ENCODE peak calls at places on chromosome 5, in six cellular contexts. One of them, this sample, is unnamed.

GRCh38 chr5:75894482-75894881 is 177.2 kb upstream of the POC5 start:
- ATAC-seq in HCT116: no peak
- ATAC-seq in left cardiac atrium: no peak
- ATAC-seq in left ventricle myocardium superior: no peak
- ATAC-seq in psoas muscle: no peak
- ATAC-seq in Right ventricle myocardium inferior: no peak
- ATAC-seq in this sample: no peak

GRCh38 chr5:173547579-173547978 is 68.9 kb downstream of the BOD1 start:
- ATAC-seq in left cardiac atrium: no peak
- ATAC-seq in HCT116: no peak
- ATAC-seq in psoas muscle: no peak
- ATAC-seq in Right ventricle myocardium inferior: no peak
- ATAC-seq in left ventricle myocardium superior: no peak
- ATAC-seq in this sample: peak

GRCh38 chr5:52952483-52952882 is 36.7 kb upstream of the ITGA2 start:
- ATAC-seq in left ventricle myocardium superior: no peak
- ATAC-seq in Right ventricle myocardium inferior: no peak
- ATAC-seq in psoas muscle: no peak
- ATAC-seq in HCT116: no peak
- ATAC-seq in left cardiac atrium: no peak
- ATAC-seq in this sample: no peak

GRCh38 chr5:146313027-146313426 is 25.6 kb upstream of the POU4F3 start:
- ATAC-seq in left cardiac atrium: no peak
- ATAC-seq in Right ventricle myocardium inferior: no peak
- ATAC-seq in left ventricle myocardium superior: no peak
- ATAC-seq in HCT116: no peak
- ATAC-seq in psoas muscle: no peak
- ATAC-seq in this sample: peak

GRCh38 chr5:151075698-151076331 is 5.0 kb downstream of the TNIP1 start:
- ATAC-seq in left cardiac atrium: peak
- ATAC-seq in psoas muscle: peak
- ATAC-seq in left ventricle myocardium superior: peak
- ATAC-seq in Right ventricle myocardium inferior: no peak
- ATAC-seq in HCT116: peak
- ATAC-seq in this sample: no peak

GRCh38 chr5:168679515-168679920 is 100.3 kb upstream of the PANK3 start:
- ATAC-seq in left cardiac atrium: peak
- ATAC-seq in Right ventricle myocardium inferior: peak
- ATAC-seq in left ventricle myocardium superior: peak
- ATAC-seq in psoas muscle: peak
- ATAC-seq in HCT116: peak
- ATAC-seq in this sample: no peak

GRCh38 chr5:133232435-133232834 is 180.6 kb downstream of the HSPA4 start:
- ATAC-seq in HCT116: no peak
- ATAC-seq in psoas muscle: no peak
- ATAC-seq in Right ventricle myocardium inferior: no peak
- ATAC-seq in left cardiac atrium: no peak
- ATAC-seq in left ventricle myocardium superior: no peak
- ATAC-seq in this sample: no peak

GRCh38 chr5:179558912-179559279 is 8.5 kb downstream of the RUFY1 start:
- ATAC-seq in Right ventricle myocardium inferior: no peak
- ATAC-seq in left cardiac atrium: peak
- ATAC-seq in psoas muscle: peak
- ATAC-seq in left ventricle myocardium superior: peak
- ATAC-seq in HCT116: peak
- ATAC-seq in this sample: no peak

GRCh38 chr5:158140120-158140778 is 281.3 kb upstream of the CLINT1 start:
- ATAC-seq in Right ventricle myocardium inferior: peak
- ATAC-seq in left ventricle myocardium superior: peak
- ATAC-seq in HCT116: no peak
- ATAC-seq in psoas muscle: peak
- ATAC-seq in left cardiac atrium: peak
- ATAC-seq in this sample: no peak

GRCh38 chr5:133995903-133996563 is 8.7 kb downstream of the VDAC1 start:
- ATAC-seq in psoas muscle: peak
- ATAC-seq in Right ventricle myocardium inferior: peak
- ATAC-seq in left cardiac atrium: no peak
- ATAC-seq in left ventricle myocardium superior: peak
- ATAC-seq in HCT116: no peak
- ATAC-seq in this sample: no peak

GRCh38 chr5:2752875-2753435 is 1.5 kb upstream of the IRX2 start:
- ATAC-seq in Right ventricle myocardium inferior: no peak
- ATAC-seq in left cardiac atrium: no peak
- ATAC-seq in left ventricle myocardium superior: no peak
- ATAC-seq in HCT116: no peak
- ATAC-seq in psoas muscle: no peak
- ATAC-seq in this sample: no peak

GRCh38 chr5:126987271-126987899 is 43.0 kb downstream of the MARCHF3 start:
- ATAC-seq in Right ventricle myocardium inferior: peak
- ATAC-seq in left cardiac atrium: no peak
- ATAC-seq in HCT116: no peak
- ATAC-seq in left ventricle myocardium superior: no peak
- ATAC-seq in psoas muscle: no peak
- ATAC-seq in this sample: peak

GRCh38 chr5:133520062-133520461 is 92.3 kb downstream of the FSTL4 start:
- ATAC-seq in left ventricle myocardium superior: no peak
- ATAC-seq in HCT116: no peak
- ATAC-seq in psoas muscle: no peak
- ATAC-seq in Right ventricle myocardium inferior: no peak
- ATAC-seq in left cardiac atrium: no peak
- ATAC-seq in this sample: no peak

GRCh38 chr5:66603164-66603563 is 7.0 kb downstream of the MAST4 start:
- ATAC-seq in left cardiac atrium: no peak
- ATAC-seq in Right ventricle myocardium inferior: no peak
- ATAC-seq in left ventricle myocardium superior: no peak
- ATAC-seq in HCT116: no peak
- ATAC-seq in psoas muscle: no peak
- ATAC-seq in this sample: no peak

GRCh38 chr5:91443761-91444467 is 60.8 kb upstream of the ARRDC3 start:
- ATAC-seq in left cardiac atrium: no peak
- ATAC-seq in psoas muscle: no peak
- ATAC-seq in left ventricle myocardium superior: no peak
- ATAC-seq in HCT116: no peak
- ATAC-seq in Right ventricle myocardium inferior: no peak
- ATAC-seq in this sample: no peak

GRCh38 chr5:170470808-170471404 is 32.9 kb upstream of the KCNIP1 start:
- ATAC-seq in psoas muscle: no peak
- ATAC-seq in HCT116: no peak
- ATAC-seq in Right ventricle myocardium inferior: no peak
- ATAC-seq in left ventricle myocardium superior: no peak
- ATAC-seq in left cardiac atrium: no peak
- ATAC-seq in this sample: no peak

GRCh38 chr5:171724771-171725609 is 60.6 kb upstream of the SMIM23 start:
- ATAC-seq in left cardiac atrium: peak
- ATAC-seq in left ventricle myocardium superior: peak
- ATAC-seq in HCT116: no peak
- ATAC-seq in psoas muscle: no peak
- ATAC-seq in Right ventricle myocardium inferior: peak
- ATAC-seq in this sample: no peak

GRCh38 chr5:57025961-57026360 is 74.0 kb upstream of the MIER3 start:
- ATAC-seq in psoas muscle: no peak
- ATAC-seq in Right ventricle myocardium inferior: no peak
- ATAC-seq in left ventricle myocardium superior: no peak
- ATAC-seq in HCT116: no peak
- ATAC-seq in left cardiac atrium: no peak
- ATAC-seq in this sample: no peak

GRCh38 chr5:143340891-143341685 is 62.4 kb downstream of the NR3C1 start:
- ATAC-seq in left ventricle myocardium superior: peak
- ATAC-seq in Right ventricle myocardium inferior: peak
- ATAC-seq in psoas muscle: peak
- ATAC-seq in left cardiac atrium: peak
- ATAC-seq in HCT116: no peak
- ATAC-seq in this sample: no peak

GRCh38 chr5:135989686-135990085 is 34.9 kb upstream of the LECT2 start:
- ATAC-seq in left cardiac atrium: no peak
- ATAC-seq in psoas muscle: no peak
- ATAC-seq in Right ventricle myocardium inferior: no peak
- ATAC-seq in left ventricle myocardium superior: no peak
- ATAC-seq in HCT116: no peak
- ATAC-seq in this sample: no peak

GRCh38 chr5:143641957-143642356 is 170.0 kb upstream of the HMHB1 start:
- ATAC-seq in left cardiac atrium: no peak
- ATAC-seq in Right ventricle myocardium inferior: no peak
- ATAC-seq in psoas muscle: no peak
- ATAC-seq in left ventricle myocardium superior: no peak
- ATAC-seq in HCT116: no peak
- ATAC-seq in this sample: no peak

GRCh38 chr5:40017918-40018317 is 593.1 kb upstream of the DAB2 start:
- ATAC-seq in Right ventricle myocardium inferior: no peak
- ATAC-seq in left ventricle myocardium superior: no peak
- ATAC-seq in HCT116: no peak
- ATAC-seq in left cardiac atrium: no peak
- ATAC-seq in psoas muscle: no peak
- ATAC-seq in this sample: no peak

GRCh38 chr5:160450164-160450932 is 28.7 kb downstream of the PTTG1 start:
- ATAC-seq in HCT116: no peak
- ATAC-seq in left cardiac atrium: no peak
- ATAC-seq in left ventricle myocardium superior: no peak
- ATAC-seq in psoas muscle: no peak
- ATAC-seq in Right ventricle myocardium inferior: no peak
- ATAC-seq in this sample: peak

GRCh38 chr5:134975843-134976242 is 8.1 kb downstream of the CATSPER3 start:
- ATAC-seq in psoas muscle: no peak
- ATAC-seq in Right ventricle myocardium inferior: no peak
- ATAC-seq in left cardiac atrium: no peak
- ATAC-seq in HCT116: no peak
- ATAC-seq in left ventricle myocardium superior: no peak
- ATAC-seq in this sample: no peak

GRCh38 chr5:17227868-17228267 is 10.4 kb downstream of the BASP1 start:
- ATAC-seq in Right ventricle myocardium inferior: no peak
- ATAC-seq in HCT116: no peak
- ATAC-seq in psoas muscle: no peak
- ATAC-seq in left ventricle myocardium superior: no peak
- ATAC-seq in left cardiac atrium: no peak
- ATAC-seq in this sample: no peak

GRCh38 chr5:132469380-132470372 is 20.9 kb downstream of the IRF1 start:
- ATAC-seq in left ventricle myocardium superior: peak
- ATAC-seq in psoas muscle: no peak
- ATAC-seq in HCT116: peak
- ATAC-seq in left cardiac atrium: no peak
- ATAC-seq in Right ventricle myocardium inferior: no peak
- ATAC-seq in this sample: no peak

GRCh38 chr5:179793470-179794139 is at the start of gene LTC4S:
- ATAC-seq in psoas muscle: peak
- ATAC-seq in HCT116: no peak
- ATAC-seq in Right ventricle myocardium inferior: peak
- ATAC-seq in left cardiac atrium: peak
- ATAC-seq in left ventricle myocardium superior: peak
- ATAC-seq in this sample: peak

GRCh38 chr5:154820383-154820782 is 30.0 kb downstream of the FAXDC2 start:
- ATAC-seq in psoas muscle: no peak
- ATAC-seq in HCT116: no peak
- ATAC-seq in left cardiac atrium: no peak
- ATAC-seq in left ventricle myocardium superior: no peak
- ATAC-seq in Right ventricle myocardium inferior: no peak
- ATAC-seq in this sample: no peak

GRCh38 chr5:79663212-79663611 is 26.4 kb upstream of the CMYA5 start:
- ATAC-seq in left cardiac atrium: no peak
- ATAC-seq in Right ventricle myocardium inferior: no peak
- ATAC-seq in HCT116: no peak
- ATAC-seq in left ventricle myocardium superior: no peak
- ATAC-seq in psoas muscle: no peak
- ATAC-seq in this sample: no peak

GRCh38 chr5:124729687-124730359 is 16.6 kb downstream of the ZNF608 start:
- ATAC-seq in HCT116: no peak
- ATAC-seq in left cardiac atrium: no peak
- ATAC-seq in Right ventricle myocardium inferior: no peak
- ATAC-seq in psoas muscle: no peak
- ATAC-seq in left ventricle myocardium superior: no peak
- ATAC-seq in this sample: peak